ENCODE peak calls at places on chromosome 3, in eight cellular contexts. One of them, this sample, is unnamed.

GRCh38 chr3:72322264-72322976 is 525.8 kb downstream of the SHQ1 start:
- DNase-seq in body of pancreas: no peak
- DNase-seq in sigmoid colon: no peak
- DNase-seq in AG04450: no peak
- DNase-seq in PC-3: no peak
- DNase-seq in dorsolateral prefrontal cortex: no peak
- DNase-seq in astrocyte of the cerebellum: no peak
- DNase-seq in A549: no peak
- DNase-seq in this sample: no peak

GRCh38 chr3:141071681-141072260 is 20.6 kb downstream of the SPSB4 start:
- DNase-seq in body of pancreas: peak
- DNase-seq in sigmoid colon: peak
- DNase-seq in AG04450: no peak
- DNase-seq in PC-3: no peak
- DNase-seq in dorsolateral prefrontal cortex: no peak
- DNase-seq in astrocyte of the cerebellum: no peak
- DNase-seq in A549: no peak
- DNase-seq in this sample: no peak

GRCh38 chr3:190526787-190527767 is 13.2 kb downstream of the IL1RAP start:
- DNase-seq in body of pancreas: no peak
- DNase-seq in sigmoid colon: no peak
- DNase-seq in AG04450: no peak
- DNase-seq in PC-3: peak
- DNase-seq in dorsolateral prefrontal cortex: no peak
- DNase-seq in astrocyte of the cerebellum: no peak
- DNase-seq in A549: no peak
- DNase-seq in this sample: peak

GRCh38 chr3:55203006-55203405 is 275.1 kb upstream of the LRTM1 start:
- DNase-seq in body of pancreas: no peak
- DNase-seq in sigmoid colon: no peak
- DNase-seq in AG04450: no peak
- DNase-seq in PC-3: peak
- DNase-seq in dorsolateral prefrontal cortex: no peak
- DNase-seq in astrocyte of the cerebellum: peak
- DNase-seq in A549: no peak
- DNase-seq in this sample: peak

GRCh38 chr3:149342413-149343340 is 9.2 kb upstream of the TM4SF18 start:
- DNase-seq in body of pancreas: peak
- DNase-seq in sigmoid colon: no peak
- DNase-seq in AG04450: peak
- DNase-seq in PC-3: peak
- DNase-seq in dorsolateral prefrontal cortex: no peak
- DNase-seq in astrocyte of the cerebellum: peak
- DNase-seq in A549: no peak
- DNase-seq in this sample: peak

GRCh38 chr3:186241910-186242821 is 119.9 kb downstream of the DGKG start:
- DNase-seq in body of pancreas: peak
- DNase-seq in sigmoid colon: peak
- DNase-seq in AG04450: no peak
- DNase-seq in PC-3: peak
- DNase-seq in dorsolateral prefrontal cortex: peak
- DNase-seq in astrocyte of the cerebellum: peak
- DNase-seq in A549: peak
- DNase-seq in this sample: peak

GRCh38 chr3:52983336-52983807 is 62.5 kb downstream of the SFMBT1 start:
- DNase-seq in body of pancreas: no peak
- DNase-seq in sigmoid colon: no peak
- DNase-seq in AG04450: no peak
- DNase-seq in PC-3: no peak
- DNase-seq in dorsolateral prefrontal cortex: no peak
- DNase-seq in astrocyte of the cerebellum: no peak
- DNase-seq in A549: no peak
- DNase-seq in this sample: no peak

GRCh38 chr3:131735121-131735520 is 232.3 kb upstream of the MRPL3 start:
- DNase-seq in body of pancreas: no peak
- DNase-seq in sigmoid colon: no peak
- DNase-seq in AG04450: no peak
- DNase-seq in PC-3: no peak
- DNase-seq in dorsolateral prefrontal cortex: no peak
- DNase-seq in astrocyte of the cerebellum: no peak
- DNase-seq in A549: no peak
- DNase-seq in this sample: no peak

GRCh38 chr3:46109635-46110005 is 82.3 kb upstream of the XCR1 start:
- DNase-seq in body of pancreas: no peak
- DNase-seq in sigmoid colon: no peak
- DNase-seq in AG04450: no peak
- DNase-seq in PC-3: peak
- DNase-seq in dorsolateral prefrontal cortex: no peak
- DNase-seq in astrocyte of the cerebellum: peak
- DNase-seq in A549: no peak
- DNase-seq in this sample: peak

GRCh38 chr3:16910207-16910606 is 25.5 kb downstream of the PLCL2 start:
- DNase-seq in body of pancreas: no peak
- DNase-seq in sigmoid colon: no peak
- DNase-seq in AG04450: no peak
- DNase-seq in PC-3: no peak
- DNase-seq in dorsolateral prefrontal cortex: no peak
- DNase-seq in astrocyte of the cerebellum: no peak
- DNase-seq in A549: no peak
- DNase-seq in this sample: no peak

GRCh38 chr3:185651971-185652370 is 65.9 kb downstream of the SENP2 start:
- DNase-seq in body of pancreas: no peak
- DNase-seq in sigmoid colon: peak
- DNase-seq in AG04450: no peak
- DNase-seq in PC-3: no peak
- DNase-seq in dorsolateral prefrontal cortex: no peak
- DNase-seq in astrocyte of the cerebellum: no peak
- DNase-seq in A549: no peak
- DNase-seq in this sample: no peak

GRCh38 chr3:142794510-142794909 is 70.7 kb downstream of the TRPC1 start:
- DNase-seq in body of pancreas: no peak
- DNase-seq in sigmoid colon: no peak
- DNase-seq in AG04450: no peak
- DNase-seq in PC-3: no peak
- DNase-seq in dorsolateral prefrontal cortex: no peak
- DNase-seq in astrocyte of the cerebellum: no peak
- DNase-seq in A549: no peak
- DNase-seq in this sample: no peak

GRCh38 chr3:11933529-11933928 is 70.7 kb upstream of the SYN2 start:
- DNase-seq in body of pancreas: no peak
- DNase-seq in sigmoid colon: no peak
- DNase-seq in AG04450: no peak
- DNase-seq in PC-3: no peak
- DNase-seq in dorsolateral prefrontal cortex: no peak
- DNase-seq in astrocyte of the cerebellum: no peak
- DNase-seq in A549: no peak
- DNase-seq in this sample: no peak

GRCh38 chr3:10327592-10327991 is 6.7 kb upstream of the SEC13 start:
- DNase-seq in body of pancreas: no peak
- DNase-seq in sigmoid colon: no peak
- DNase-seq in AG04450: no peak
- DNase-seq in PC-3: no peak
- DNase-seq in dorsolateral prefrontal cortex: no peak
- DNase-seq in astrocyte of the cerebellum: no peak
- DNase-seq in A549: no peak
- DNase-seq in this sample: no peak

GRCh38 chr3:173553635-173554280 is 156.2 kb downstream of the NLGN1 start:
- DNase-seq in body of pancreas: no peak
- DNase-seq in sigmoid colon: no peak
- DNase-seq in AG04450: peak
- DNase-seq in PC-3: peak
- DNase-seq in dorsolateral prefrontal cortex: no peak
- DNase-seq in astrocyte of the cerebellum: peak
- DNase-seq in A549: peak
- DNase-seq in this sample: peak

GRCh38 chr3:45544024-45544718 is 50.4 kb upstream of the LIMD1 start:
- DNase-seq in body of pancreas: no peak
- DNase-seq in sigmoid colon: no peak
- DNase-seq in AG04450: no peak
- DNase-seq in PC-3: no peak
- DNase-seq in dorsolateral prefrontal cortex: no peak
- DNase-seq in astrocyte of the cerebellum: no peak
- DNase-seq in A549: no peak
- DNase-seq in this sample: no peak

GRCh38 chr3:13851997-13852637 is 27.8 kb downstream of the WNT7A start:
- DNase-seq in body of pancreas: no peak
- DNase-seq in sigmoid colon: no peak
- DNase-seq in AG04450: no peak
- DNase-seq in PC-3: no peak
- DNase-seq in dorsolateral prefrontal cortex: no peak
- DNase-seq in astrocyte of the cerebellum: no peak
- DNase-seq in A549: no peak
- DNase-seq in this sample: no peak

GRCh38 chr3:163476179-163476578 is 1602.1 kb downstream of the SI start:
- DNase-seq in body of pancreas: no peak
- DNase-seq in sigmoid colon: no peak
- DNase-seq in AG04450: no peak
- DNase-seq in PC-3: peak
- DNase-seq in dorsolateral prefrontal cortex: no peak
- DNase-seq in astrocyte of the cerebellum: no peak
- DNase-seq in A549: peak
- DNase-seq in this sample: no peak

GRCh38 chr3:74000715-74001114 is 376.0 kb upstream of the PDZRN3 start:
- DNase-seq in body of pancreas: no peak
- DNase-seq in sigmoid colon: no peak
- DNase-seq in AG04450: no peak
- DNase-seq in PC-3: no peak
- DNase-seq in dorsolateral prefrontal cortex: no peak
- DNase-seq in astrocyte of the cerebellum: peak
- DNase-seq in A549: no peak
- DNase-seq in this sample: peak

GRCh38 chr3:17905996-17906395 is 163.6 kb upstream of the TBC1D5 start:
- DNase-seq in body of pancreas: no peak
- DNase-seq in sigmoid colon: no peak
- DNase-seq in AG04450: no peak
- DNase-seq in PC-3: no peak
- DNase-seq in dorsolateral prefrontal cortex: no peak
- DNase-seq in astrocyte of the cerebellum: no peak
- DNase-seq in A549: no peak
- DNase-seq in this sample: no peak

GRCh38 chr3:171829841-171830559 is 13.1 kb upstream of the TMEM212 start:
- DNase-seq in body of pancreas: peak
- DNase-seq in sigmoid colon: peak
- DNase-seq in AG04450: no peak
- DNase-seq in PC-3: peak
- DNase-seq in dorsolateral prefrontal cortex: peak
- DNase-seq in astrocyte of the cerebellum: no peak
- DNase-seq in A549: peak
- DNase-seq in this sample: peak

DNA sequence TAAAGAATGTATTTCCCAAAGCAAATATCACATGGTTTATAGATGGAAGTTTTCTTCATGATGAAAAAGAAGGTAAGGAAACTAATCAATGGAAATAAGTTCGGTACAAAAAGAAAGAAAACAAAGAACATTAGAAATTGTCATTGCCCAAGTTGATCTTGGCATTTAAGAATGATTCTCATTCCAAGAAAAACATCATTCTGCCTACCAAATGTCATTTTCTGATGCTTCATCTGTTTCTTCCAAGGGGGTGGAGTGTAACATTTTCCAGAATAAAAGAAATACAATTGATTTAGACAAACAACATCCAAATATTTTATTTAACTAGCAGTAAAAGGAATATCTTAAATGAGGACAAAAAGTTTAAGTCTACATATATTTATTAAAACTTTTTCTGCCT is 3.0 kb upstream of the ZBED2 start:
- DNase-seq in body of pancreas: no peak
- DNase-seq in sigmoid colon: no peak
- DNase-seq in AG04450: no peak
- DNase-seq in PC-3: no peak
- DNase-seq in dorsolateral prefrontal cortex: no peak
- DNase-seq in astrocyte of the cerebellum: no peak
- DNase-seq in A549: no peak
- DNase-seq in this sample: no peak
- H3K4me3 ChIP-seq in body of pancreas: no peak
- H3K4me3 ChIP-seq in sigmoid colon: no peak
- H3K4me3 ChIP-seq in AG04450: no peak
- H3K4me3 ChIP-seq in PC-3: no peak
- H3K4me3 ChIP-seq in dorsolateral prefrontal cortex: no peak
- H3K4me3 ChIP-seq in astrocyte of the cerebellum: no peak
- H3K4me3 ChIP-seq in A549: no peak
- H3K4me3 ChIP-seq in this sample: no peak

GRCh38 chr3:188205992-188206416 is 52.0 kb downstream of the LPP start:
- DNase-seq in body of pancreas: no peak
- DNase-seq in sigmoid colon: no peak
- DNase-seq in AG04450: no peak
- DNase-seq in PC-3: no peak
- DNase-seq in dorsolateral prefrontal cortex: no peak
- DNase-seq in astrocyte of the cerebellum: no peak
- DNase-seq in A549: peak
- DNase-seq in this sample: no peak
- TF ChIP-seq CTCF in body of pancreas: no peak
- TF ChIP-seq CTCF in sigmoid colon: peak
- TF ChIP-seq CTCF in AG04450: peak
- TF ChIP-seq CTCF in PC-3: peak
- TF ChIP-seq CTCF in dorsolateral prefrontal cortex: no peak
- TF ChIP-seq CTCF in astrocyte of the cerebellum: peak
- TF ChIP-seq CTCF in A549: no peak
- TF ChIP-seq CTCF in this sample: peak

GRCh38 chr3:105747621-105748165 is 121.1 kb downstream of the CBLB start:
- DNase-seq in body of pancreas: no peak
- DNase-seq in sigmoid colon: no peak
- DNase-seq in AG04450: no peak
- DNase-seq in PC-3: no peak
- DNase-seq in dorsolateral prefrontal cortex: no peak
- DNase-seq in astrocyte of the cerebellum: no peak
- DNase-seq in A549: no peak
- DNase-seq in this sample: peak

GRCh38 chr3:105746226-105746996 is 122.4 kb downstream of the CBLB start:
- DNase-seq in body of pancreas: no peak
- DNase-seq in sigmoid colon: no peak
- DNase-seq in AG04450: no peak
- DNase-seq in PC-3: no peak
- DNase-seq in dorsolateral prefrontal cortex: no peak
- DNase-seq in astrocyte of the cerebellum: no peak
- DNase-seq in A549: peak
- DNase-seq in this sample: no peak

GRCh38 chr3:105747056-105747455 is 121.8 kb downstream of the CBLB start:
- DNase-seq in body of pancreas: no peak
- DNase-seq in sigmoid colon: no peak
- DNase-seq in AG04450: no peak
- DNase-seq in PC-3: peak
- DNase-seq in dorsolateral prefrontal cortex: no peak
- DNase-seq in astrocyte of the cerebellum: peak
- DNase-seq in A549: peak
- DNase-seq in this sample: peak

GRCh38 chr3:105744202-105744601 is 124.6 kb downstream of the CBLB start:
- DNase-seq in body of pancreas: no peak
- DNase-seq in sigmoid colon: no peak
- DNase-seq in AG04450: no peak
- DNase-seq in PC-3: no peak
- DNase-seq in dorsolateral prefrontal cortex: no peak
- DNase-seq in astrocyte of the cerebellum: no peak
- DNase-seq in A549: no peak
- DNase-seq in this sample: no peak

GRCh38 chr3:105745046-105745445 is 123.8 kb downstream of the CBLB start:
- DNase-seq in body of pancreas: no peak
- DNase-seq in sigmoid colon: no peak
- DNase-seq in AG04450: no peak
- DNase-seq in PC-3: no peak
- DNase-seq in dorsolateral prefrontal cortex: no peak
- DNase-seq in astrocyte of the cerebellum: no peak
- DNase-seq in A549: no peak
- DNase-seq in this sample: no peak
- H3K4me3 ChIP-seq in body of pancreas: no peak
- H3K4me3 ChIP-seq in sigmoid colon: no peak
- H3K4me3 ChIP-seq in AG04450: no peak
- H3K4me3 ChIP-seq in PC-3: no peak
- H3K4me3 ChIP-seq in dorsolateral prefrontal cortex: no peak
- H3K4me3 ChIP-seq in astrocyte of the cerebellum: no peak
- H3K4me3 ChIP-seq in A549: no peak
- H3K4me3 ChIP-seq in this sample: no peak

GRCh38 chr3:155978324-155978723 is 107.9 kb downstream of the GMPS start:
- DNase-seq in body of pancreas: no peak
- DNase-seq in sigmoid colon: no peak
- DNase-seq in AG04450: no peak
- DNase-seq in PC-3: peak
- DNase-seq in dorsolateral prefrontal cortex: no peak
- DNase-seq in astrocyte of the cerebellum: no peak
- DNase-seq in A549: no peak
- DNase-seq in this sample: no peak
- TF ChIP-seq CTCF in body of pancreas: no peak
- TF ChIP-seq CTCF in sigmoid colon: no peak
- TF ChIP-seq CTCF in AG04450: peak
- TF ChIP-seq CTCF in PC-3: peak
- TF ChIP-seq CTCF in dorsolateral prefrontal cortex: peak
- TF ChIP-seq CTCF in astrocyte of the cerebellum: peak
- TF ChIP-seq CTCF in A549: peak
- TF ChIP-seq CTCF in this sample: peak